ENCODE peak calls at places on chromosomes 1 and 21, in five cellular contexts. L, W, H, T and E are unnamed samples.

GRCh38 chr1:2918441-2918840 is 102.8 kb upstream of the ACTRT2 start:
- DNase-seq in H (no peak), L (no peak), T (no peak), W (no peak), E (no peak)

GRCh38 chr1:169120066-169120465 is 13.6 kb downstream of the ATP1B1 start:
- DNase-seq in T (no peak), H (no peak), L (no peak), W (no peak), E (no peak)

GRCh38 chr1:39297534-39297933 is 93.0 kb downstream of the MACF1 start:
- DNase-seq in H (no peak), L (no peak), T (peak; percentile 12), W (no peak), E (no peak)

GRCh38 chr1:6454856-6455751 is 10.9 kb downstream of the TNFRSF25 start:
- DNase-seq in T (peak; percentile 29), L (no peak), W (no peak), H (peak; percentile 76), E (no peak)

GRCh38 chr1:192706936-192707335 is 71.0 kb downstream of the RGS13 start:
- DNase-seq in L (no peak), T (no peak), W (no peak), H (no peak), E (no peak)

GRCh38 chr1:166189126-166189525 is 22.3 kb upstream of the FAM78B start:
- DNase-seq in L (no peak), W (no peak), T (no peak), H (no peak), E (no peak)

GRCh38 chr1:30183006-30183405 is 540.4 kb downstream of the MATN1 start:
- DNase-seq in W (no peak), H (no peak), L (no peak), T (no peak), E (no peak)

GRCh38 chr1:53069265-53069662 is 7.3 kb downstream of the PODN start:
- DNase-seq in H (no peak), L (no peak), W (no peak), T (no peak), E (no peak)

GRCh38 chr1:10975567-10976326 is 36.7 kb upstream of the TARDBP start:
- DNase-seq in L (no peak), W (no peak), T (peak; percentile 70), H (no peak), E (no peak)

GRCh38 chr1:233367057-233367759 is 39.7 kb downstream of the MAP3K21 start:
- DNase-seq in L (peak; percentile 26), H (peak; percentile 83), T (no peak), W (no peak), E (peak; percentile 42)

GRCh38 chr1:66933887-66934700 is 9.3 kb downstream of the MIER1 start:
- DNase-seq in W (no peak), L (no peak), H (no peak), T (no peak), E (no peak)

GRCh38 chr1:232521660-232522059 is 108.3 kb downstream of the SIPA1L2 start:
- DNase-seq in H (no peak), W (no peak), T (no peak), L (no peak), E (no peak)

GRCh38 chr1:56527548-56528302 is 51.6 kb downstream of the PLPP3 start:
- DNase-seq in L (no peak), T (no peak), W (no peak), H (peak; percentile 40), E (peak; percentile 85)

GRCh38 chr1:56525463-56526155 is 53.8 kb downstream of the PLPP3 start:
- DNase-seq in W (no peak), T (peak; percentile 14), L (no peak), H (no peak), E (no peak)

GRCh38 chr1:56524263-56524662 is 55.1 kb downstream of the PLPP3 start:
- DNase-seq in L (no peak), W (no peak), T (no peak), H (no peak), E (no peak)

GRCh38 chr1:56529801-56530200 is 49.6 kb downstream of the PLPP3 start:
- DNase-seq in L (no peak), H (no peak), T (no peak), W (no peak), E (no peak)

GRCh38 chr1:56526571-56527174 is 52.7 kb downstream of the PLPP3 start:
- DNase-seq in T (no peak), L (no peak), W (no peak), H (no peak), E (no peak)
- H3K4me1 ChIP-seq in T (peaks cover 52% of the 10 kb centered on the region), L (no peaks in the 10 kb centered on the region), W (peaks cover 37% of the 10 kb centered on the region), H (peaks cover 59% of the 10 kb centered on the region), E (peaks cover 32% of the 10 kb centered on the region)

GRCh38 chr21:26751305-26751704 is 93.9 kb downstream of the ADAMTS1 start:
- DNase-seq in W (no peak), H (no peak), T (no peak), L (no peak), E (no peak)
- H3K27me3 ChIP-seq in W (no peaks in the 10 kb centered on the region), H (no peaks in the 10 kb centered on the region), T (no peaks in the 10 kb centered on the region), L (no peaks in the 10 kb centered on the region), E (peaks cover 11% of the 10 kb centered on the region)

GRCh38 chr1:226733309-226733708 is 5.8 kb downstream of the ITPKB start:
- DNase-seq in H (no peak), T (no peak), W (no peak), L (no peak), E (no peak)
- H3K4me3 ChIP-seq in H (no peak overlapping the region), T (no peak overlapping the region), W (peak overlapping the region; percentile 96), L (no peak overlapping the region), E (no peak overlapping the region)

GRCh38 chr1:27614625-27615344 is 10.8 kb upstream of the AHDC1 start:
- DNase-seq in H (peak; percentile 81), T (no peak), W (no peak), L (no peak), E (no peak)
- H3K4me1 ChIP-seq in H (peaks cover 9% of the 10 kb centered on the region), T (peaks cover 5% of the 10 kb centered on the region), W (peaks cover 12% of the 10 kb centered on the region), L (no peaks in the 10 kb centered on the region), E (no peaks in the 10 kb centered on the region)

GRCh38 chr1:205939690-205940330 is 3.4 kb downstream of the SLC26A9 start:
- DNase-seq in L (peak; percentile 31), W (peak; percentile 78), H (peak; percentile 88), T (no peak), E (peak; percentile 72)
- H3K27me3 ChIP-seq in L (peaks cover 18% of the 10 kb centered on the region), W (no peaks in the 10 kb centered on the region), H (no peaks in the 10 kb centered on the region), T (no peaks in the 10 kb centered on the region), E (peaks cover 25% of the 10 kb centered on the region)

GRCh38 chr1:93907718-93908117 is 1.5 kb downstream of the GCLM start:
- DNase-seq in T (peak; percentile 75), W (no peak), L (no peak), H (no peak), E (no peak)
- H3K4me3 ChIP-seq in T (peak overlapping the region; percentile 88), W (peak overlapping the region; percentile 85), L (peak overlapping the region; percentile 82), H (peak overlapping the region; percentile 80), E (peak overlapping the region; percentile 46)

GRCh38 chr1:54571326-54571725 is 23.3 kb downstream of the ACOT11 start:
- DNase-seq in W (no peak), T (peak; percentile 30), H (no peak), L (no peak), E (no peak)

GRCh38 chr1:54574158-54574778 is 26.2 kb downstream of the ACOT11 start:
- DNase-seq in H (no peak), W (no peak), T (no peak), L (no peak), E (no peak)

GRCh38 chr1:54570161-54570560 is 22.1 kb downstream of the ACOT11 start:
- DNase-seq in L (no peak), H (no peak), W (no peak), T (no peak), E (no peak)

GRCh38 chr1:54571803-54572202 is 23.8 kb downstream of the ACOT11 start:
- DNase-seq in W (no peak), H (peak; percentile 67), T (peak; percentile 50), L (no peak), E (no peak)

DNA sequence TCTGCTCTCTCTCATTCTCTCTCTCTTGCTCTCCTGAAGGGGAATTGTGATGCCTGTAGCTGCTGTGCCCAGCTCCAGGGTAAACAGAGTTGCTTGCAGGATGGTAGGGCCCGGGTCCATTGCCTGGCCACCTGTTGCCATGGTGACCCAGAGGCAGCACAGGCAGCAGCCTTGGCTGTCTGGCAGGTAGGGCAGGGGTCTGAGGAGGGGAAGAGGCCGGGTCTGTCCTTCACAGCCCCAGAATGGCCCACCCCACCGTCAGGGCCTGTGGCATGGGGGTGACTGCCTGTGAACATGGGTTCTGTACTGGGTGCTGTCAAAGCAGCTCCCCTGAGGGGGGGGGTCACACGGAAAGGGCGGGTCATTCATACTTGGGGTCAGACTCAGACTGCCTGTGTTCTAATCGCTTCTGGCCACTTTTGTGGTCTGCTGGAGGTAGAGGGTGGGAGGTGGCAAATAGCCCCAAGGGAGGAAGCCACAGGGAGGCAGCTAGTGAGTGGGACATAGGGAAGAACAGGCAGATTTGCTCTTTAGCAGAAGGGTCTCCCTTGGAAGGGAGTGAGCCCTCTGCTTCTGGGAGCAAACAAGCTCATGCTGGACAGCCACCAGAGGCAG is 24.3 kb downstream of the ACOT11 start:
- DNase-seq in L (no peak), H (peak; percentile 29), T (no peak), W (no peak), E (no peak)
- H3K4me1 ChIP-seq in L (peaks cover 66% of the 10 kb centered on the region), H (peaks cover 30% of the 10 kb centered on the region), T (peaks cover 25% of the 10 kb centered on the region), W (no peaks in the 10 kb centered on the region), E (no peaks in the 10 kb centered on the region)